ENCODE peak calls at places on chromosomes 4 and X, in four cellular contexts. L is left ventricle myocardium inferior, Z is pancreas, G is body of pancreas. R is an unnamed sample.
A peak's percentile ranks its signal among the peaks of the same experiment; 100 is the strongest.

GRCh38 chr4:2763511-2763967 is 7.4 kb upstream of the TNIP2 start:
- DNase-seq in L (no peak), Z (no peak), G (no peak), R (no peak)

GRCh38 chr4:74426101-74426500 is 18.8 kb upstream of the AREG start:
- DNase-seq in L (no peak), Z (no peak), G (no peak), R (no peak)

GRCh38 chr4:22476011-22476410 is 39.9 kb downstream of the ADGRA3 start:
- DNase-seq in L (no peak), Z (no peak), G (no peak), R (no peak)

GRCh38 chr4:43550981-43551627 is 658.6 kb downstream of the GRXCR1 start:
- DNase-seq in L (no peak), Z (no peak), G (no peak), R (no peak)

GRCh38 chr4:99801005-99801699 is 15.5 kb upstream of the DAPP1 start:
- DNase-seq in L (no peak), Z (no peak), G (no peak), R (no peak)

GRCh38 chr4:47334597-47335185 is 128.8 kb downstream of the COMMD8 start:
- DNase-seq in L (no peak), Z (no peak), G (no peak), R (no peak)

GRCh38 chr4:16443504-16444088 is 217.3 kb upstream of the TAPT1 start:
- DNase-seq in L (no peak), Z (no peak), G (peak; percentile 6), R (no peak)

GRCh38 chr4:14743172-14743571 is 259.1 kb upstream of the CPEB2 start:
- DNase-seq in L (no peak), Z (no peak), G (no peak), R (no peak)

GRCh38 chr4:145939856-145940255 is 1.2 kb upstream of the ZNF827 start:
- DNase-seq in L (no peak), Z (no peak), G (no peak), R (no peak)

GRCh38 chr4:138887341-138887740 is 128.2 kb upstream of the NOCT start:
- DNase-seq in L (no peak), Z (no peak), G (no peak), R (no peak)

GRCh38 chr4:168859888-168860694 is 150.0 kb downstream of the CBR4 start:
- DNase-seq in L (no peak), Z (no peak), G (no peak), R (no peak)

GRCh38 chr4:37446016-37446415 is 201.5 kb downstream of the NWD2 start:
- DNase-seq in L (no peak), Z (no peak), G (no peak), R (no peak)

GRCh38 chr4:95572304-95572991 is 23.7 kb upstream of the UNC5C start:
- DNase-seq in L (peak; percentile 21), Z (peak; percentile 30), G (peak; percentile 58), R (peak; percentile 64)

GRCh38 chr4:150828159-150828558 is 186.9 kb downstream of the LRBA start:
- DNase-seq in L (no peak), Z (no peak), G (no peak), R (no peak)

GRCh38 chr4:80309301-80310004 is 26.1 kb upstream of the CFAP299 start:
- DNase-seq in L (no peak), Z (no peak), G (no peak), R (no peak)

GRCh38 chr4:37798616-37799015 is 27.9 kb upstream of the PGM2 start:
- DNase-seq in L (no peak), Z (no peak), G (no peak), R (no peak)

GRCh38 chr4:142615324-142615665 is 230.8 kb downstream of the INPP4B start:
- DNase-seq in L (no peak), Z (no peak), G (no peak), R (no peak)

GRCh38 chr4:5965225-5965624 is 53.0 kb downstream of the C4orf50 start:
- DNase-seq in L (no peak), Z (no peak), G (no peak), R (no peak)

GRCh38 chr4:5968246-5968645 is 50.0 kb downstream of the C4orf50 start:
- DNase-seq in L (no peak), Z (no peak), G (no peak), R (no peak)

GRCh38 chr4:5969777-5970176 is 48.5 kb downstream of the C4orf50 start:
- DNase-seq in L (no peak), Z (no peak), G (no peak), R (no peak)

GRCh38 chr4:5969336-5969735 is 48.9 kb downstream of the C4orf50 start:
- DNase-seq in L (no peak), Z (no peak), G (no peak), R (no peak)

GRCh38 chr4:5967783-5968182 is 50.4 kb downstream of the C4orf50 start:
- DNase-seq in L (no peak), Z (no peak), G (no peak), R (no peak)
- TF ChIP-seq CTCF in L (no peak), Z (no peak), G (no peak), R (no peak)

DNA sequence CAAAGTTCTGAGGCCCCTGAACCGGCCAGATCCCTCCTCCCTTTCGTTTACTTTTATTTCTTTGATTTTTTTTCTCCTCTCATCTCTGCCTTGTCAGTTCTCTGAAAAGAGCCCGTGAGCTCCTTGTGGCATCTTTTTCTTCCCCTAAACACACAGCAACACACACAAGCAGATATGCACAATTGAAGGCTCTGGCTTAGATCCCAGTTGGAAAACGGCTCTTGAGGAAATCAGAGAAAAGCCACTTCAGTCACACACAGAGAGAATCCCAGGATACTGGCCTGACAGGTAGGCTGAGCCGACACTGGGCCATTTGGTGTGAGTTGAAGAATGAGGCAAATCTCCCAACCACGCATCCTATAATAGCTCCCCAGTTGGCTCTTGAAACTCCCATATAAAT is 12.9 kb downstream of the DIPK2B start:
- DNase-seq in L (no peak), Z (no peak), G (no peak), R (no peak)
- H3K4me3 ChIP-seq in L (peak overlapping the region; percentile 59), Z (peak overlapping the region; percentile 33), G (no peak overlapping the region), R (no peak overlapping the region)

DNA sequence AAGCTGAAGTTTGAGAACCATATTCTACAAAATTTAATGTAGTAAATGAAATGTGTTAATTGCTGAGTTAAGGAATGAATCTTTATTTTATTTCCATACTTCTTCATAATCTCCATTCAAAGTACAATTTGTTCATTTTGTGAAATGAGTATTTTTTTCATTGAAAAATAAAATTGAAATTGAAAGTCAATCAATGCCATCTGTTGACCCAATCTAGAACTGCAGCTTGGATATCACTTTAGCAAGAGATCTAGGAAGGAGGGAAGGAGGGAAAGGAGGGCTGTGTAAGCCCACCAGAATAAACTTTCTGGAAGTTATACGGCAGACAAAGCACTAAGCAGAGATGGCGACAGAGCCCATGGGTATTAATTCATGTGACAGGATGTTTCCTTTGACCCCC is 128.4 kb downstream of the ZMAT1 start:
- DNase-seq in L (no peak), Z (no peak), G (no peak), R (no peak)
- TF ChIP-seq CTCF in L (peak; percentile 57), Z (peak; percentile 20), G (peak; percentile 33), R (peak; percentile 22)

DNA sequence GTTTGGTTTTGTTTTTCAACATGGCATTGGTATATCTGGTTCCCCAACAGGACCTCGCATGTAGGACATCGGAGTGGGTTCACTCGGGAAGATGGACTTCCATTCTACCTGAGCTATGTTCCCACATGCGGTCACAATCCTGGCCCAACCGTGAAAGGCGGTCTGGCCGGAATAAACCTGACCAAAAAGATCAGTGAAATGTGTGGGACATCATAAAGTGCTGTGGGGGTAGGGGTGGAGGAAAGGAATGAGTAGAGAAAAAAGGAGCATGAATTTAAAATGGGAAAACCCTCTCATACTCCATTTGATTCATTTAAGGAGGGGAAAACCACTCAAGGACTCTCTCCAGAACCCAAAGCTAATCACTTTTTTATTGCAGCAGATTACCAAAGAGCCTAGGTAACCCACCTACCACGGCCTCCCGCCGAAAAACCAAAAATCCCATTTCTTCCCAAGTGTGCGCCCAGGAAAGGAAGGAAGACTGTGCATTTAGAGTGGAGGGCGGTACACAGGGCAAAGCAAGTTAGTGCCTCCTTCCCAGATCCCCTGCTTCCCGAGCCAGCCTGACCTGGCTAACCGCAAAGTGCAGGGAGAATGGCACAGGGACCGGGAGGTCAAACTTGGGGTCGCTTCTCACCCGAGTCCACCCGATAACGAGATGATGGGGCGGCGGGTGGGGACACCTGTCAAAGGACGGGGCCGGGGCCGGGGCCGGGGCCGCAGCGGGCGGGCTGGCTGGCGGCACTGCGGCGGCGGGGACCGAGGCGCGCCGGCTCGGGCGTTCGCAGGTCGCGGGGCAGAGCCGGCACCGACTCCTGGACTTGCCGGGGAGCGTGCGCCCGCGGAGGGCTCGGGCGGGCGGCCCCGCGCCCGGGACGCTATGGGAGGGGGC is 689 bp downstream of the TMEM150C start:
- DNase-seq in L (no peak), Z (no peak), G (peak; percentile 22), R (peak; percentile 22)
- H3K4me3 ChIP-seq in L (peak overlapping the region; percentile 83), Z (peak overlapping the region; percentile 80), G (no peak overlapping the region), R (no peak overlapping the region)

DNA sequence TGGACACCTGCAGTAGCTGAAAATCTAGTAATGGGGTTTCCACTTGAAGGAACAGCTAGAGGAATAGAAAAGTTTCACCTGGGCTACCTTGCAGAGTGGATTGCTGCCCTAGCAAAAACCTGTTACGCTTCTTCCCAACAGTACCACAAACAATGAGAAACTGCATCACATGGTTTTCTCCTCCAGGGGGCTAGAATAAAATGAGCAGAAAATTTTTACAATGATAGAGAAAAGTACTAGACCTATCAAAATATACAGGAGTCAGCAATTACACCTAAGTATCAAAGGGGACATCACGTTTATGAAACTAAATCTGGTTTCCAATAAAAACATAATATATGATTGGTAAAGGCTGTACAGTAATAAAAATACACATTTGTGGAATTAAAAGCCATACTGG is 423.1 kb upstream of the PITX2 start:
- DNase-seq in L (no peak), Z (no peak), G (no peak), R (no peak)
- TF ChIP-seq CTCF in L (no peak), Z (no peak), G (no peak), R (no peak)

GRCh38 chr4:121995790-121996537 is 44.1 kb upstream of the TRPC3 start:
- DNase-seq in L (no peak), Z (no peak), G (no peak), R (no peak)

GRCh38 chr4:121989715-121990114 is 37.9 kb upstream of the TRPC3 start:
- DNase-seq in L (no peak), Z (no peak), G (no peak), R (no peak)

GRCh38 chr4:121990489-121990888 is 38.6 kb upstream of the TRPC3 start:
- DNase-seq in L (no peak), Z (no peak), G (no peak), R (no peak)

GRCh38 chr4:121988950-121989349 is 37.1 kb upstream of the TRPC3 start:
- DNase-seq in L (no peak), Z (no peak), G (no peak), R (no peak)

GRCh38 chr4:121991968-121992367 is 40.1 kb upstream of the TRPC3 start:
- DNase-seq in L (no peak), Z (no peak), G (no peak), R (no peak)
- H3K4me3 ChIP-seq in L (no peak overlapping the region), Z (no peak overlapping the region), G (no peak overlapping the region), R (no peak overlapping the region)

GRCh38 chrX:122943918-122944317 is 240.2 kb upstream of the GRIA3 start:
- DNase-seq in L (no peak), Z (no peak), G (no peak), R (no peak)

GRCh38 chrX:122941801-122942200 is 242.3 kb upstream of the GRIA3 start:
- DNase-seq in L (no peak), Z (no peak), G (no peak), R (no peak)

GRCh38 chrX:122945328-122945727 is 238.8 kb upstream of the GRIA3 start:
- DNase-seq in L (no peak), Z (no peak), G (no peak), R (no peak)

GRCh38 chrX:122940199-122940598 is 243.9 kb upstream of the GRIA3 start:
- DNase-seq in L (no peak), Z (no peak), G (no peak), R (no peak)
- TF ChIP-seq CTCF in L (no peak), Z (no peak), G (no peak), R (no peak)

R was measured in adrenal gland.